ENCODE peak calls at places on chromosomes 2 and 18, in seven cellular contexts. J is right lobe of liver, C is kidney, L is IMR-90, Y is dorsolateral prefrontal cortex, N is thoracic aorta, D is AG04450. G is an unnamed sample.

GRCh38 chr2:229160180-229160579 is 110.9 kb downstream of the PID1 start:
- DNase-seq in C (no peak), Y (no peak), D (no peak), N (no peak), J (peak; percentile 81), L (no peak), G (no peak)

GRCh38 chr2:201575971-201576370 is 67.3 kb downstream of the TMEM237 start:
- DNase-seq in D (no peak), L (no peak), N (no peak), Y (no peak), C (no peak), J (no peak), G (no peak)

GRCh38 chr2:47205576-47206141 is 50.6 kb upstream of the STPG4 start:
- DNase-seq in Y (peak; percentile 61), N (no peak), J (no peak), D (no peak), L (peak; percentile 76), C (peak; percentile 74), G (no peak)

GRCh38 chr2:105102963-105103421 is 65.1 kb downstream of the MRPS9 start:
- DNase-seq in C (no peak), N (no peak), L (peak; percentile 88), D (peak; percentile 66), Y (no peak), J (no peak), G (peak; percentile 91)

GRCh38 chr2:151927501-151928221 is 99.4 kb upstream of the ARL5A start:
- DNase-seq in Y (peak; percentile 50), J (no peak), D (no peak), C (no peak), N (no peak), L (no peak), G (no peak)

GRCh38 chr2:102229141-102229764 is 42.4 kb downstream of the IL1RL2 start:
- DNase-seq in D (no peak), Y (no peak), L (no peak), C (no peak), J (no peak), N (no peak), G (no peak)

GRCh38 chr2:197073701-197074433 is 147.4 kb upstream of the PGAP1 start:
- DNase-seq in C (peak; percentile 92), L (no peak), Y (peak; percentile 86), J (peak; percentile 76), N (no peak), D (no peak), G (no peak)

GRCh38 chr2:121356058-121356640 is 71.1 kb upstream of the TFCP2L1 start:
- DNase-seq in Y (no peak), J (no peak), L (peak; percentile 69), N (no peak), C (no peak), D (no peak), G (peak; percentile 78)

GRCh38 chr2:133591164-133591563 is 22.9 kb upstream of the NCKAP5 start:
- DNase-seq in N (no peak), C (no peak), D (peak; percentile 23), J (peak; percentile 62), L (no peak), Y (peak; percentile 78), G (peak; percentile 22)

GRCh38 chr2:201909961-201910361 is 103.6 kb downstream of the CDK15 start:
- DNase-seq in D (no peak), L (peak; percentile 80), Y (no peak), C (no peak), J (no peak), N (no peak), G (no peak)

GRCh38 chr2:73986085-73986680 is 1.5 kb downstream of the TET3 start:
- DNase-seq in D (no peak), L (no peak), N (no peak), Y (no peak), C (no peak), J (no peak), G (no peak)

GRCh38 chr2:27739058-27739373 is 32.5 kb upstream of the MRPL33 start:
- DNase-seq in C (no peak), Y (no peak), J (no peak), D (no peak), L (no peak), N (no peak), G (no peak)

GRCh38 chr2:24409700-24410556 is 49.6 kb upstream of the ITSN2 start:
- DNase-seq in C (no peak), J (no peak), Y (no peak), D (peak; percentile 43), N (no peak), L (peak; percentile 74), G (peak; percentile 76)

GRCh38 chr18:46152808-46153617 is 48.8 kb downstream of the HAUS1 start:
- DNase-seq in L (no peak), C (peak; percentile 77), Y (no peak), N (no peak), J (no peak), D (no peak), G (peak; percentile 66)

GRCh38 chr2:36812196-36812595 is 115.7 kb downstream of the VIT start:
- DNase-seq in D (no peak), N (no peak), J (no peak), L (no peak), C (no peak), Y (no peak), G (peak; percentile 76)

GRCh38 chr2:102505290-102505689 is 32.3 kb downstream of the SLC9A4 start:
- DNase-seq in L (no peak), N (no peak), Y (no peak), D (no peak), C (no peak), J (no peak), G (no peak)

GRCh38 chr18:67636597-67637385 is 120.3 kb upstream of the DSEL start:
- DNase-seq in Y (no peak), C (peak; percentile 55), N (no peak), D (no peak), J (no peak), L (no peak), G (no peak)

GRCh38 chr2:219501849-219502248 is 3.2 kb downstream of the GMPPA start:
- DNase-seq in C (no peak), Y (no peak), J (no peak), N (no peak), L (no peak), D (no peak), G (no peak)

GRCh38 chr18:11518788-11519685 is 90.4 kb upstream of the SLC35G4 start:
- DNase-seq in J (peak; percentile 66), L (peak; percentile 55), C (peak; percentile 61), D (peak; percentile 20), N (no peak), Y (peak; percentile 49), G (peak; percentile 82)

GRCh38 chr2:217868911-217869334 is 133.9 kb downstream of the TNS1 start:
- DNase-seq in N (no peak), J (no peak), C (no peak), D (no peak), Y (no peak), L (peak; percentile 65), G (no peak)

GRCh38 chr18:13217971-13218375 is 587 bp upstream of the LDLRAD4 start:
- DNase-seq in J (peak; percentile 71), C (no peak), D (no peak), L (no peak), N (no peak), Y (no peak), G (no peak)

GRCh38 chr18:54280206-54280550 is 10.9 kb downstream of the POLI start:
- DNase-seq in N (no peak), C (no peak), D (no peak), L (no peak), Y (no peak), J (no peak), G (peak; percentile 6)

GRCh38 chr2:221596192-221596591 is 24.1 kb upstream of the EPHA4 start:
- DNase-seq in Y (no peak), D (no peak), J (no peak), N (no peak), C (no peak), L (peak; percentile 80), G (no peak)

GRCh38 chr2:25250331-25251031 is 82.1 kb upstream of the POMC start:
- DNase-seq in L (peak; percentile 92), N (no peak), C (no peak), J (no peak), Y (no peak), D (peak; percentile 69), G (peak; percentile 80)

GRCh38 chr2:185241556-185241955 is 497.0 kb upstream of the FSIP2 start:
- DNase-seq in J (no peak), C (peak; percentile 43), L (no peak), Y (no peak), D (no peak), N (no peak), G (no peak)

GRCh38 chr2:104654813-104655212 is 199.1 kb upstream of the POU3F3 start:
- DNase-seq in Y (no peak), C (no peak), N (no peak), J (no peak), L (no peak), D (no peak), G (no peak)

GRCh38 chr2:58106896-58107295 is 60.3 kb downstream of the VRK2 start:
- DNase-seq in N (no peak), Y (no peak), J (no peak), L (peak; percentile 28), D (no peak), C (no peak), G (no peak)

GRCh38 chr2:9197916-9198315 is 8.7 kb upstream of the ASAP2 start:
- DNase-seq in J (no peak), L (no peak), Y (no peak), C (no peak), N (no peak), D (no peak), G (no peak)

GRCh38 chr2:149741646-149742045 is 154.1 kb upstream of the MMADHC start:
- DNase-seq in D (peak; percentile 72), N (no peak), C (no peak), Y (no peak), L (peak; percentile 87), J (no peak), G (no peak)

GRCh38 chr2:129827251-129827894 is 152.1 kb upstream of the RAB6C start:
- DNase-seq in C (peak; percentile 79), J (no peak), L (no peak), N (no peak), Y (no peak), D (no peak), G (peak; percentile 86)
- H3K4me3 ChIP-seq in C (no peak overlapping the region), J (no peak overlapping the region), L (no peak overlapping the region), N (no peak overlapping the region), Y (no peak overlapping the region), D (no peak overlapping the region), G (no peak overlapping the region)

GRCh38 chr2:65416321-65416720 is 16.1 kb downstream of the SPRED2 start:
- DNase-seq in D (no peak), N (no peak), L (no peak), Y (no peak), C (no peak), J (no peak), G (no peak)
- H3K4me3 ChIP-seq in D (no peak overlapping the region), N (no peak overlapping the region), L (no peak overlapping the region), Y (no peak overlapping the region), C (no peak overlapping the region), J (no peak overlapping the region), G (no peak overlapping the region)

GRCh38 chr18:77039196-77040140 is 93.1 kb downstream of the MBP start:
- DNase-seq in C (peak; percentile 72), N (no peak), J (no peak), Y (no peak), L (no peak), D (no peak), G (no peak)
- H3K4me3 ChIP-seq in C (no peak overlapping the region), N (no peak overlapping the region), J (no peak overlapping the region), Y (no peak overlapping the region), L (no peak overlapping the region), D (no peak overlapping the region), G (no peak overlapping the region)

GRCh38 chr2:98473995-98474780 is 29.5 kb downstream of the INPP4A start:
- DNase-seq in C (no peak), J (no peak), Y (no peak), D (no peak), L (no peak), N (no peak), G (no peak)
- H3K4me3 ChIP-seq in C (no peak overlapping the region), J (no peak overlapping the region), Y (no peak overlapping the region), D (no peak overlapping the region), L (no peak overlapping the region), N (no peak overlapping the region), G (no peak overlapping the region)